ENCODE peak calls at places on chromosomes 6 and 20, in six cellular contexts. J is mammary epithelial cell, Y is GM06990, B is SJSA1, O is IMR-90, H is trophoblast cell. D is an unnamed sample.
A peak's percentile ranks its signal among the peaks of the same experiment; 100 is the strongest.

GRCh38 chr6:149859368-149859767 is 4.8 kb downstream of the LRP11 start:
- DNase-seq in J (peak; percentile 47), Y (no peak), B (peak; percentile 44), O (peak; percentile 96), H (peak; percentile 72), D (peak; percentile 88)

GRCh38 chr20:21496452-21496851 is 17.4 kb downstream of the NKX2-2 start:
- DNase-seq in J (peak; percentile 80), Y (no peak), B (no peak), O (no peak), H (no peak), D (no peak)

GRCh38 chr6:30364591-30364990 is 19.6 kb downstream of the RPP21 start:
- DNase-seq in J (no peak), Y (no peak), B (no peak), O (no peak), H (no peak), D (no peak)

GRCh38 chr6:140921366-140922226 is 1211.1 kb upstream of the GJE1 start:
- DNase-seq in J (peak; percentile 89), Y (no peak), B (peak; percentile 46), O (peak; percentile 86), H (peak; percentile 43), D (peak; percentile 78)

GRCh38 chr6:68040312-68040778 is 594.7 kb upstream of the ADGRB3 start:
- DNase-seq in J (no peak), Y (no peak), B (no peak), O (no peak), H (no peak), D (no peak)

GRCh38 chr20:9163995-9164394 is 95.1 kb downstream of the PLCB4 start:
- DNase-seq in J (no peak), Y (no peak), B (no peak), O (no peak), H (no peak), D (no peak)

GRCh38 chr6:125780540-125781306 is 10.0 kb upstream of the NCOA7 start:
- DNase-seq in J (peak; percentile 77), Y (peak; percentile 80), B (peak; percentile 79), O (peak; percentile 78), H (peak; percentile 45), D (no peak)

GRCh38 chr20:44700306-44700705 is 14.9 kb upstream of the CCN5 start:
- DNase-seq in J (no peak), Y (no peak), B (no peak), O (no peak), H (no peak), D (no peak)

GRCh38 chr20:53177687-53178086 is 205.5 kb downstream of the TSHZ2 start:
- DNase-seq in J (no peak), Y (no peak), B (no peak), O (no peak), H (no peak), D (no peak)

GRCh38 chr6:15089569-15090144 is 156.2 kb upstream of the JARID2 start:
- DNase-seq in J (no peak), Y (no peak), B (no peak), O (no peak), H (peak; percentile 89), D (no peak)

GRCh38 chr6:50819906-50820589 is 1.4 kb downstream of the TFAP2B start:
- DNase-seq in J (peak; percentile 22), Y (no peak), B (no peak), O (no peak), H (no peak), D (no peak)

GRCh38 chr20:38230957-38231785 is 29.4 kb downstream of the KIAA1755 start:
- DNase-seq in J (peak; percentile 49), Y (no peak), B (no peak), O (peak; percentile 59), H (no peak), D (no peak)

GRCh38 chr6:14711056-14711703 is 534.7 kb upstream of the JARID2 start:
- DNase-seq in J (peak; percentile 78), Y (no peak), B (peak; percentile 45), O (peak; percentile 98), H (peak; percentile 65), D (peak; percentile 82)

GRCh38 chr6:56714273-56714672 is 71.6 kb upstream of the DST start:
- DNase-seq in J (no peak), Y (no peak), B (no peak), O (no peak), H (peak; percentile 3), D (no peak)

GRCh38 chr6:143260857-143261256 is 189.6 kb downstream of the ADAT2 start:
- DNase-seq in J (peak; percentile 56), Y (no peak), B (peak; percentile 32), O (peak; percentile 56), H (no peak), D (no peak)

GRCh38 chr6:155595264-155595663 is 139.6 kb upstream of the NOX3 start:
- DNase-seq in J (no peak), Y (no peak), B (no peak), O (no peak), H (no peak), D (no peak)

GRCh38 chr20:49889245-49889942 is 25.9 kb downstream of the SPATA2 start:
- DNase-seq in J (no peak), Y (no peak), B (no peak), O (no peak), H (no peak), D (no peak)

GRCh38 chr6:40251609-40252008 is 317.3 kb upstream of the MOCS1 start:
- DNase-seq in J (no peak), Y (no peak), B (no peak), O (no peak), H (no peak), D (no peak)

GRCh38 chr6:108163267-108163643 is 2.6 kb upstream of the NR2E1 start:
- DNase-seq in J (peak; percentile 77), Y (no peak), B (no peak), O (no peak), H (no peak), D (no peak)

GRCh38 chr6:18432180-18432579 is 45.0 kb downstream of the RNF144B start:
- DNase-seq in J (peak; percentile 93), Y (no peak), B (no peak), O (peak; percentile 89), H (peak; percentile 52), D (peak; percentile 45)

GRCh38 chr20:16864958-16865357 is 116.8 kb downstream of the OTOR start:
- DNase-seq in J (no peak), Y (no peak), B (no peak), O (no peak), H (no peak), D (no peak)

GRCh38 chr20:53559816-53560215 is 33.8 kb downstream of the ZNF217 start:
- DNase-seq in J (no peak), Y (no peak), B (peak; percentile 48), O (peak; percentile 58), H (no peak), D (no peak)

DNA sequence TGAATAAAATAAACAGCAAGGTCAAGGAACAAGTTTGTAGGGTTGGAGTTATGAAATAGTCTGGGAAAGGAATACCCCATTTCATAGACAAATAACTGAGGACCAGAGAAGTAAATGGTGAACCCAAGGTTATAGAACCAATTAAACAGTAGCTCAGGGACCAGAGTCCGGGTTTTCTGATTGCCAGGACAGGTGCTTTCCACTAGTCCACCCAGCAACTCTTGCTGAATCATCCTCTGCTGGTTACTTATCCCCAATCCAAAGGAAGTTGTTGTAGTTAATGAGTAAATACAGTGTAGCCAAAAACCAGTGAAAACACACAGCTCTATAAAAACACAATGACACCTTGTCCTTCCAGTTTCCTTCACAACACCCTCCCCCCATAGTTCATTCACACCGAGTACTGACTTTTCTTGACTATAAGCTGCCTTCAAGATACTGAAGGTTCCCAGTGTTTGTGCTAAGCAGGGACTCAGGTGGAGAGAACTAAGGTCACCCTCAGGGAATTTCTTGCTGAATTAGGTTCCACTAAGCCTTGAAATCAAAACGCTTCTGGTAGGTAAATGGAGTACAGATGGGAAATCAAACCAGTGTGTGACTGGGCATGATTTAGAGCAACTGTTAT is 717 bp upstream of the TINAG start:
- DNase-seq in J (peak; percentile 45), Y (no peak), B (no peak), O (no peak), H (no peak), D (no peak)
- H3K4me3 ChIP-seq in J (no peak overlapping the region), Y (no peak overlapping the region), B (no peak overlapping the region), O (no peak overlapping the region), H (no peak overlapping the region), D (no peak overlapping the region)

GRCh38 chr20:4694076-4694475 is 27.6 kb upstream of the PRND start:
- DNase-seq in J (no peak), Y (no peak), B (no peak), O (no peak), H (no peak), D (no peak)

GRCh38 chr20:4699216-4699615 is 22.5 kb upstream of the PRND start:
- DNase-seq in J (no peak), Y (no peak), B (no peak), O (no peak), H (no peak), D (no peak)

GRCh38 chr20:4699957-4700356 is 21.8 kb upstream of the PRND start:
- DNase-seq in J (no peak), Y (no peak), B (no peak), O (no peak), H (no peak), D (no peak)

GRCh38 chr20:4697189-4697873 is 24.4 kb upstream of the PRND start:
- DNase-seq in J (no peak), Y (no peak), B (no peak), O (no peak), H (no peak), D (no peak)

DNA sequence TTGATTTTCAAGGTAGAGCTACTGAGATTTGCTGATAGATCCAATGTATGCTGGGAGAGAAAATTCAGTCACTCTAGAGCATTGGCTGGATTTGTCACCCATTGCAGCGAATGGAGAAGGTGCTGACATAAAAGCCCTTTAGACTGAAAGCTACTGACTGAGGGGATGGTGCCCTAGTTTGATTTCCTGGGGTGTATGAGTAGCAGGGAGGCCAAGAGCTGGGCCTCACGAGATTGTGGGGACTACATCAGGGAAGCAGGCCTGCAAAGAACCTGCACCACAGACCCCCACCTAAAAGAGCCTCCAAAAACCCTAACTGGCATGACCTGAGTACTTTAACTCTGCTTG is 23.9 kb upstream of the PRND start:
- DNase-seq in J (no peak), Y (no peak), B (no peak), O (no peak), H (no peak), D (no peak)
- H3K4me3 ChIP-seq in J (no peak overlapping the region), Y (no peak overlapping the region), B (no peak overlapping the region), O (no peak overlapping the region), H (no peak overlapping the region), D (no peak overlapping the region)

GRCh38 chr20:23835716-23836115 is 9.2 kb upstream of the CST2 start:
- DNase-seq in J (no peak), Y (no peak), B (no peak), O (no peak), H (no peak), D (no peak)
- H3K4me3 ChIP-seq in J (no peak overlapping the region), Y (no peak overlapping the region), B (no peak overlapping the region), O (no peak overlapping the region), H (no peak overlapping the region), D (no peak overlapping the region)

GRCh38 chr20:32484221-32485125 is 100.7 kb downstream of the NOL4L start:
- DNase-seq in J (no peak), Y (no peak), B (no peak), O (no peak), H (no peak), D (no peak)

GRCh38 chr20:32487381-32487780 is 97.8 kb downstream of the NOL4L start:
- DNase-seq in J (no peak), Y (no peak), B (no peak), O (no peak), H (no peak), D (no peak)

GRCh38 chr20:32483351-32484220 is 101.5 kb downstream of the NOL4L start:
- DNase-seq in J (peak; percentile 71), Y (no peak), B (peak; percentile 79), O (peak; percentile 73), H (peak; percentile 42), D (peak; percentile 48)

GRCh38 chr20:32485770-32486248 is 99.3 kb downstream of the NOL4L start:
- DNase-seq in J (no peak), Y (no peak), B (no peak), O (no peak), H (no peak), D (no peak)

GRCh38 chr20:32485126-32485769 is 99.9 kb downstream of the NOL4L start:
- DNase-seq in J (peak; percentile 60), Y (no peak), B (peak; percentile 81), O (peak; percentile 83), H (peak; percentile 64), D (no peak)
- H3K4me3 ChIP-seq in J (no peak overlapping the region), Y (peak overlapping the region; percentile 65), B (peak overlapping the region; percentile 81), O (peak overlapping the region; percentile 54), H (no peak overlapping the region), D (peak overlapping the region; percentile 68)

D was measured in skeletal muscle cell.